ENCODE peak calls at places on chromosomes 11 and 22, in four cellular contexts. One of them, this sample, is unnamed.

GRCh38 chr11:75031224-75031753 is 42.6 kb downstream of the NEU3 start:
- DNase-seq in EH: peak
- DNase-seq in HS-5: peak
- DNase-seq in memory B cell: no peak
- DNase-seq in this sample: no peak

GRCh38 chr11:96309001-96309642 is 33.9 kb downstream of the MAML2 start:
- DNase-seq in EH: peak
- DNase-seq in HS-5: no peak
- DNase-seq in memory B cell: no peak
- DNase-seq in this sample: no peak

GRCh38 chr11:103552086-103552485 is 442.9 kb downstream of the DYNC2H1 start:
- DNase-seq in EH: no peak
- DNase-seq in HS-5: no peak
- DNase-seq in memory B cell: no peak
- DNase-seq in this sample: no peak

GRCh38 chr11:93689166-93689734 is 27.8 kb downstream of the CEP295 start:
- DNase-seq in EH: no peak
- DNase-seq in HS-5: no peak
- DNase-seq in memory B cell: no peak
- DNase-seq in this sample: no peak

GRCh38 chr11:10298342-10298741 is 4.3 kb upstream of the SBF2 start:
- DNase-seq in EH: peak
- DNase-seq in HS-5: peak
- DNase-seq in memory B cell: no peak
- DNase-seq in this sample: no peak

GRCh38 chr11:58922475-58922874 is 16.8 kb upstream of the GLYATL1 start:
- DNase-seq in EH: no peak
- DNase-seq in HS-5: no peak
- DNase-seq in memory B cell: no peak
- DNase-seq in this sample: no peak

GRCh38 chr11:111963786-111964385 is 26.7 kb downstream of the DIXDC1 start:
- DNase-seq in EH: no peak
- DNase-seq in HS-5: no peak
- DNase-seq in memory B cell: no peak
- DNase-seq in this sample: no peak

GRCh38 chr11:72226701-72227100 is 2.1 kb downstream of the INPPL1 start:
- DNase-seq in EH: no peak
- DNase-seq in HS-5: no peak
- DNase-seq in memory B cell: no peak
- DNase-seq in this sample: no peak

GRCh38 chr11:66981976-66982578 is 7.0 kb downstream of the C11orf86 start:
- DNase-seq in EH: peak
- DNase-seq in HS-5: peak
- DNase-seq in memory B cell: no peak
- DNase-seq in this sample: no peak

GRCh38 chr11:122685041-122685440 is 29.5 kb downstream of the UBASH3B start:
- DNase-seq in EH: no peak
- DNase-seq in HS-5: no peak
- DNase-seq in memory B cell: no peak
- DNase-seq in this sample: no peak

GRCh38 chr11:121696947-121697346 is 244.2 kb upstream of the SORL1-AS1 start:
- DNase-seq in EH: no peak
- DNase-seq in HS-5: no peak
- DNase-seq in memory B cell: no peak
- DNase-seq in this sample: no peak

GRCh38 chr22:29994027-29994715 is 86.1 kb upstream of the HORMAD2 start:
- DNase-seq in EH: peak
- DNase-seq in HS-5: peak
- DNase-seq in memory B cell: no peak
- DNase-seq in this sample: no peak

GRCh38 chr11:9076046-9076445 is 15.4 kb downstream of the SCUBE2 start:
- DNase-seq in EH: no peak
- DNase-seq in HS-5: no peak
- DNase-seq in memory B cell: no peak
- DNase-seq in this sample: no peak

GRCh38 chr11:10770626-10771254 is 19.7 kb downstream of the CTR9 start:
- DNase-seq in EH: peak
- DNase-seq in HS-5: no peak
- DNase-seq in memory B cell: no peak
- DNase-seq in this sample: no peak

GRCh38 chr11:121553806-121554205 is 101.0 kb upstream of the SORL1-AS1 start:
- DNase-seq in EH: no peak
- DNase-seq in HS-5: no peak
- DNase-seq in memory B cell: no peak
- DNase-seq in this sample: no peak

GRCh38 chr22:20106205-20106848 is 9.6 kb upstream of the RANBP1 start:
- DNase-seq in EH: no peak
- DNase-seq in HS-5: no peak
- DNase-seq in memory B cell: no peak
- DNase-seq in this sample: no peak

GRCh38 chr11:128824199-128825049 is 42.7 kb downstream of the KCNJ1 start:
- DNase-seq in EH: no peak
- DNase-seq in HS-5: no peak
- DNase-seq in memory B cell: no peak
- DNase-seq in this sample: no peak

GRCh38 chr22:23925020-23925606 is 30.9 kb downstream of the MIF start:
- DNase-seq in EH: no peak
- DNase-seq in HS-5: no peak
- DNase-seq in memory B cell: no peak
- DNase-seq in this sample: no peak

GRCh38 chr11:2304156-2305139 is 2.6 kb downstream of the TSPAN32 start:
- DNase-seq in EH: peak
- DNase-seq in HS-5: no peak
- DNase-seq in memory B cell: no peak
- DNase-seq in this sample: no peak

GRCh38 chr11:69487391-69487790 is 5.9 kb downstream of the LINC01488 start:
- DNase-seq in EH: no peak
- DNase-seq in HS-5: no peak
- DNase-seq in memory B cell: no peak
- DNase-seq in this sample: no peak

GRCh38 chr11:33266418-33267215 is 9.4 kb downstream of the HIPK3 start:
- DNase-seq in EH: peak
- DNase-seq in HS-5: no peak
- DNase-seq in memory B cell: no peak
- DNase-seq in this sample: no peak

GRCh38 chr11:72875736-72876135 is 61.5 kb downstream of the ATG16L2 start:
- DNase-seq in EH: no peak
- DNase-seq in HS-5: no peak
- DNase-seq in memory B cell: no peak
- DNase-seq in this sample: no peak

GRCh38 chr22:49413551-49413950 is 414.1 kb downstream of the BRD1 start:
- DNase-seq in EH: no peak
- DNase-seq in HS-5: no peak
- DNase-seq in memory B cell: no peak
- DNase-seq in this sample: no peak

GRCh38 chr22:45294030-45294429 is 9.3 kb downstream of the UPK3A start:
- DNase-seq in EH: no peak
- DNase-seq in HS-5: no peak
- DNase-seq in memory B cell: no peak
- DNase-seq in this sample: no peak

GRCh38 chr22:34429314-34429713 is 509.0 kb upstream of the LARGE1 start:
- DNase-seq in EH: no peak
- DNase-seq in HS-5: no peak
- DNase-seq in memory B cell: no peak
- DNase-seq in this sample: no peak

GRCh38 chr11:17400048-17400775 is 11.8 kb upstream of the KCNJ11 start:
- DNase-seq in EH: no peak
- DNase-seq in HS-5: no peak
- DNase-seq in memory B cell: no peak
- DNase-seq in this sample: no peak

GRCh38 chr22:49255154-49255553 is 572.5 kb downstream of the BRD1 start:
- DNase-seq in EH: no peak
- DNase-seq in HS-5: no peak
- DNase-seq in memory B cell: no peak
- DNase-seq in this sample: no peak

GRCh38 chr11:72223615-72224586 is 666 bp upstream of the INPPL1 start:
- DNase-seq in EH: peak
- DNase-seq in HS-5: no peak
- DNase-seq in memory B cell: no peak
- DNase-seq in this sample: peak

GRCh38 chr11:86942212-86942611 is 13.0 kb downstream of the FZD4 start:
- DNase-seq in EH: peak
- DNase-seq in HS-5: no peak
- DNase-seq in memory B cell: no peak
- DNase-seq in this sample: no peak

GRCh38 chr22:46025225-46025972 is 48.4 kb upstream of the WNT7B start:
- DNase-seq in EH: peak
- DNase-seq in HS-5: no peak
- DNase-seq in memory B cell: no peak
- DNase-seq in this sample: no peak

GRCh38 chr11:35173011-35173511 is 34.1 kb downstream of the CD44 start:
- DNase-seq in EH: peak
- DNase-seq in HS-5: no peak
- DNase-seq in memory B cell: no peak
- DNase-seq in this sample: no peak

GRCh38 chr11:35030716-35031213 is 108.2 kb upstream of the CD44 start:
- DNase-seq in EH: peak
- DNase-seq in HS-5: peak
- DNase-seq in memory B cell: no peak
- DNase-seq in this sample: no peak